ENCODE peak calls at places on chromosomes 11 and 22, in four cellular contexts. D, F, M and W are unnamed samples.

GRCh38 chr11:25576320-25576719 is 755.6 kb upstream of the ANO3 start:
- DNase-seq in D (no peak), F (peak), M (no peak), W (no peak)

GRCh38 chr22:42926034-42926433 is 69.0 kb upstream of the ARFGAP3 start:
- DNase-seq in D (no peak), F (no peak), M (no peak), W (no peak)

GRCh38 chr11:69359735-69360470 is 65.9 kb downstream of the MYEOV start:
- DNase-seq in D (no peak), F (no peak), M (no peak), W (no peak)

GRCh38 chr11:133936136-133936535 is 20.6 kb downstream of the IGSF9B start:
- DNase-seq in D (no peak), F (no peak), M (no peak), W (no peak)

GRCh38 chr11:76795285-76795935 is 12.3 kb downstream of the TSKU start:
- DNase-seq in D (no peak), F (no peak), M (no peak), W (no peak)

GRCh38 chr11:64729851-64730382 is 6.9 kb upstream of the NRXN2 start:
- DNase-seq in D (no peak), F (no peak), M (no peak), W (no peak)

GRCh38 chr22:21832291-21833290 is 34.9 kb downstream of the MAPK1 start:
- DNase-seq in D (no peak), F (no peak), M (no peak), W (no peak)

GRCh38 chr22:46537946-46538815 is 761 bp upstream of the CELSR1 start:
- DNase-seq in D (no peak), F (peak), M (peak), W (no peak)

GRCh38 chr11:101269990-101270660 is 140.5 kb upstream of the PGR start:
- DNase-seq in D (no peak), F (no peak), M (no peak), W (no peak)

GRCh38 chr11:2210366-2211112 is 38.9 kb upstream of the TH start:
- DNase-seq in D (no peak), F (no peak), M (no peak), W (no peak)

GRCh38 chr11:128890543-128891409 is at the start of gene KCNJ5:
- DNase-seq in D (no peak), F (peak), M (no peak), W (no peak)

GRCh38 chr22:32079110-32080089 is 36.3 kb downstream of the SLC5A1 start:
- DNase-seq in D (peak), F (peak), M (no peak), W (no peak)

GRCh38 chr11:92528051-92528450 is 303.4 kb downstream of the FAT3 start:
- DNase-seq in D (no peak), F (no peak), M (no peak), W (no peak)

GRCh38 chr11:61947486-61948210 is 2.5 kb upstream of the BEST1 start:
- DNase-seq in D (peak), F (peak), M (peak), W (peak)

GRCh38 chr11:89293966-89294679 is 116.4 kb downstream of the TYR start:
- DNase-seq in D (no peak), F (no peak), M (no peak), W (no peak)

GRCh38 chr11:35712533-35712932 is 50.0 kb downstream of the TRIM44 start:
- DNase-seq in D (no peak), F (no peak), M (no peak), W (no peak)

GRCh38 chr11:125167954-125168821 is 3.6 kb downstream of the PKNOX2 start:
- DNase-seq in D (no peak), F (no peak), M (no peak), W (no peak)

GRCh38 chr11:121892131-121892681 is 223.8 kb downstream of the BLID start:
- DNase-seq in D (no peak), F (peak), M (no peak), W (no peak)

GRCh38 chr22:26588749-26589366 is 1.1 kb downstream of the TPST2 start:
- DNase-seq in D (peak), F (no peak), M (no peak), W (no peak)

GRCh38 chr11:69657911-69658605 is 17.1 kb downstream of the LTO1 start:
- DNase-seq in D (no peak), F (no peak), M (no peak), W (peak)

GRCh38 chr11:62413060-62413696 is 5.7 kb upstream of the SCGB1A1 start:
- DNase-seq in D (no peak), F (no peak), M (no peak), W (no peak)

GRCh38 chr11:7670631-7671030 is 2.7 kb downstream of the CYB5R2 start:
- DNase-seq in D (no peak), F (no peak), M (no peak), W (no peak)

GRCh38 chr22:42515896-42516295 is 3.7 kb downstream of the RRP7A start:
- DNase-seq in D (no peak), F (no peak), M (no peak), W (no peak)

GRCh38 chr11:63501236-63501635 is 4.6 kb upstream of the LGALS12 start:
- DNase-seq in D (no peak), F (no peak), M (no peak), W (no peak)

GRCh38 chr11:14894657-14895598 is 2.9 kb upstream of the CYP2R1 start:
- DNase-seq in D (peak), F (no peak), M (no peak), W (no peak)

GRCh38 chr11:41110527-41110926 is 348.9 kb downstream of the LRRC4C start:
- DNase-seq in D (no peak), F (no peak), M (no peak), W (no peak)